ENCODE peak calls at places on chromosomes 5 and 9, in ten cellular contexts. One of them, this sample, is unnamed.

GRCh38 chr9:93576296-93577044 is at the start of gene PHF2:
- DNase-seq in heart left ventricle: no peak
- DNase-seq in mucosa of descending colon: no peak
- DNase-seq in cardiac muscle cell: peak; percentile 33
- DNase-seq in IMR-90: no peak
- DNase-seq in PC-3: no peak
- DNase-seq in endothelial cell of umbilical vein: no peak
- DNase-seq in lung: no peak
- DNase-seq in Peyer's patch: peak; percentile 60
- DNase-seq in A549: no peak
- DNase-seq in this sample: no peak

GRCh38 chr9:614421-614820 is 227.1 kb upstream of the DMRT1 start:
- DNase-seq in Peyer's patch: no peak
- DNase-seq in cardiac muscle cell: no peak
- DNase-seq in heart left ventricle: no peak
- DNase-seq in IMR-90: no peak
- DNase-seq in PC-3: no peak
- DNase-seq in endothelial cell of umbilical vein: no peak
- DNase-seq in A549: no peak
- DNase-seq in lung: no peak
- DNase-seq in mucosa of descending colon: no peak
- DNase-seq in this sample: peak; percentile 65

GRCh38 chr5:132495063-132495671 is 4.6 kb upstream of the IRF1 start:
- DNase-seq in IMR-90: no peak
- DNase-seq in Peyer's patch: peak; percentile 44
- DNase-seq in A549: no peak
- DNase-seq in PC-3: no peak
- DNase-seq in endothelial cell of umbilical vein: no peak
- DNase-seq in mucosa of descending colon: peak; percentile 26
- DNase-seq in heart left ventricle: peak; percentile 37
- DNase-seq in cardiac muscle cell: no peak
- DNase-seq in lung: peak; percentile 27
- DNase-seq in this sample: no peak

GRCh38 chr9:135083241-135083810 is 4.1 kb upstream of the OLFM1 start:
- DNase-seq in heart left ventricle: peak; percentile 23
- DNase-seq in lung: no peak
- DNase-seq in endothelial cell of umbilical vein: no peak
- DNase-seq in Peyer's patch: peak; percentile 21
- DNase-seq in PC-3: no peak
- DNase-seq in A549: no peak
- DNase-seq in IMR-90: no peak
- DNase-seq in cardiac muscle cell: no peak
- DNase-seq in mucosa of descending colon: no peak
- DNase-seq in this sample: no peak

GRCh38 chr9:81621785-81622243 is 67.5 kb downstream of the TLE1 start:
- DNase-seq in Peyer's patch: no peak
- DNase-seq in cardiac muscle cell: no peak
- DNase-seq in IMR-90: no peak
- DNase-seq in lung: no peak
- DNase-seq in endothelial cell of umbilical vein: no peak
- DNase-seq in A549: no peak
- DNase-seq in PC-3: no peak
- DNase-seq in mucosa of descending colon: no peak
- DNase-seq in heart left ventricle: no peak
- DNase-seq in this sample: no peak

GRCh38 chr5:135065306-135066265 is 31.6 kb upstream of the PITX1 start:
- DNase-seq in heart left ventricle: no peak
- DNase-seq in IMR-90: no peak
- DNase-seq in PC-3: no peak
- DNase-seq in lung: no peak
- DNase-seq in endothelial cell of umbilical vein: no peak
- DNase-seq in A549: no peak
- DNase-seq in cardiac muscle cell: no peak
- DNase-seq in Peyer's patch: peak; percentile 29
- DNase-seq in mucosa of descending colon: no peak
- DNase-seq in this sample: no peak

GRCh38 chr5:65769539-65769938 is 47.5 kb downstream of the NLN start:
- DNase-seq in heart left ventricle: no peak
- DNase-seq in IMR-90: peak; percentile 95
- DNase-seq in endothelial cell of umbilical vein: peak; percentile 74
- DNase-seq in mucosa of descending colon: no peak
- DNase-seq in lung: no peak
- DNase-seq in Peyer's patch: no peak
- DNase-seq in cardiac muscle cell: peak; percentile 37
- DNase-seq in A549: peak; percentile 42
- DNase-seq in PC-3: peak; percentile 67
- DNase-seq in this sample: no peak

GRCh38 chr5:3249401-3249800 is 346.2 kb upstream of the IRX1 start:
- DNase-seq in IMR-90: no peak
- DNase-seq in A549: no peak
- DNase-seq in endothelial cell of umbilical vein: no peak
- DNase-seq in cardiac muscle cell: no peak
- DNase-seq in PC-3: no peak
- DNase-seq in mucosa of descending colon: no peak
- DNase-seq in lung: no peak
- DNase-seq in heart left ventricle: no peak
- DNase-seq in Peyer's patch: no peak
- DNase-seq in this sample: no peak

GRCh38 chr9:16180546-16180945 is 627.7 kb downstream of the CCDC171 start:
- DNase-seq in lung: no peak
- DNase-seq in Peyer's patch: no peak
- DNase-seq in A549: peak; percentile 45
- DNase-seq in PC-3: peak; percentile 19
- DNase-seq in mucosa of descending colon: no peak
- DNase-seq in endothelial cell of umbilical vein: no peak
- DNase-seq in IMR-90: peak; percentile 51
- DNase-seq in heart left ventricle: no peak
- DNase-seq in cardiac muscle cell: peak; percentile 14
- DNase-seq in this sample: no peak

GRCh38 chr9:136576269-136576626 is 30.4 kb upstream of the NOTCH1 start:
- DNase-seq in heart left ventricle: peak; percentile 68
- DNase-seq in PC-3: peak; percentile 77
- DNase-seq in cardiac muscle cell: no peak
- DNase-seq in IMR-90: peak; percentile 33
- DNase-seq in lung: peak; percentile 52
- DNase-seq in endothelial cell of umbilical vein: no peak
- DNase-seq in Peyer's patch: no peak
- DNase-seq in mucosa of descending colon: no peak
- DNase-seq in A549: peak; percentile 51
- DNase-seq in this sample: peak; percentile 49

GRCh38 chr9:79023134-79023577 is 548.6 kb upstream of the TLE4 start:
- DNase-seq in heart left ventricle: no peak
- DNase-seq in cardiac muscle cell: peak; percentile 69
- DNase-seq in mucosa of descending colon: no peak
- DNase-seq in endothelial cell of umbilical vein: peak; percentile 79
- DNase-seq in Peyer's patch: no peak
- DNase-seq in lung: no peak
- DNase-seq in PC-3: peak; percentile 92
- DNase-seq in IMR-90: peak; percentile 96
- DNase-seq in A549: peak; percentile 62
- DNase-seq in this sample: no peak

GRCh38 chr9:123812984-123813383 is 116.9 kb downstream of the DENND1A start:
- DNase-seq in PC-3: no peak
- DNase-seq in IMR-90: no peak
- DNase-seq in heart left ventricle: no peak
- DNase-seq in A549: no peak
- DNase-seq in mucosa of descending colon: no peak
- DNase-seq in Peyer's patch: no peak
- DNase-seq in cardiac muscle cell: no peak
- DNase-seq in lung: no peak
- DNase-seq in endothelial cell of umbilical vein: no peak
- DNase-seq in this sample: no peak

GRCh38 chr9:123806829-123807228 is 123.1 kb downstream of the DENND1A start:
- DNase-seq in mucosa of descending colon: no peak
- DNase-seq in PC-3: no peak
- DNase-seq in Peyer's patch: no peak
- DNase-seq in IMR-90: no peak
- DNase-seq in endothelial cell of umbilical vein: no peak
- DNase-seq in heart left ventricle: no peak
- DNase-seq in lung: no peak
- DNase-seq in cardiac muscle cell: no peak
- DNase-seq in A549: no peak
- DNase-seq in this sample: no peak

GRCh38 chr9:123807241-123807640 is 122.7 kb downstream of the DENND1A start:
- DNase-seq in PC-3: no peak
- DNase-seq in mucosa of descending colon: no peak
- DNase-seq in IMR-90: no peak
- DNase-seq in endothelial cell of umbilical vein: no peak
- DNase-seq in Peyer's patch: no peak
- DNase-seq in heart left ventricle: no peak
- DNase-seq in cardiac muscle cell: peak; percentile 69
- DNase-seq in A549: no peak
- DNase-seq in lung: no peak
- DNase-seq in this sample: no peak
- TF ChIP-seq CTCF in PC-3: no peak
- TF ChIP-seq CTCF in mucosa of descending colon: no peak
- TF ChIP-seq CTCF in IMR-90: no peak
- TF ChIP-seq CTCF in endothelial cell of umbilical vein: no peak
- TF ChIP-seq CTCF in Peyer's patch: no peak
- TF ChIP-seq CTCF in heart left ventricle: no peak
- TF ChIP-seq CTCF in cardiac muscle cell: no peak
- TF ChIP-seq CTCF in A549: no peak
- TF ChIP-seq CTCF in lung: no peak
- TF ChIP-seq CTCF in this sample: no peak

GRCh38 chr9:3474821-3475220 is 51.0 kb downstream of the RFX3 start:
- DNase-seq in IMR-90: no peak
- DNase-seq in lung: no peak
- DNase-seq in A549: no peak
- DNase-seq in cardiac muscle cell: no peak
- DNase-seq in heart left ventricle: no peak
- DNase-seq in mucosa of descending colon: no peak
- DNase-seq in Peyer's patch: no peak
- DNase-seq in endothelial cell of umbilical vein: no peak
- DNase-seq in PC-3: no peak
- DNase-seq in this sample: no peak
- H3K4me1 ChIP-seq in IMR-90: peaks cover 2% of the 10 kb centered on the region
- H3K4me1 ChIP-seq in lung: peaks cover 4% of the 10 kb centered on the region
- H3K4me1 ChIP-seq in A549: peaks cover 4% of the 10 kb centered on the region
- H3K4me1 ChIP-seq in cardiac muscle cell: no peaks in the 10 kb centered on the region
- H3K4me1 ChIP-seq in heart left ventricle: peaks cover 4% of the 10 kb centered on the region
- H3K4me1 ChIP-seq in mucosa of descending colon: no peaks in the 10 kb centered on the region
- H3K4me1 ChIP-seq in Peyer's patch: no peaks in the 10 kb centered on the region
- H3K4me1 ChIP-seq in endothelial cell of umbilical vein: peaks cover 73% of the 10 kb centered on the region
- H3K4me1 ChIP-seq in PC-3: peaks cover 4% of the 10 kb centered on the region
- H3K4me1 ChIP-seq in this sample: peaks cover 5% of the 10 kb centered on the region

DNA sequence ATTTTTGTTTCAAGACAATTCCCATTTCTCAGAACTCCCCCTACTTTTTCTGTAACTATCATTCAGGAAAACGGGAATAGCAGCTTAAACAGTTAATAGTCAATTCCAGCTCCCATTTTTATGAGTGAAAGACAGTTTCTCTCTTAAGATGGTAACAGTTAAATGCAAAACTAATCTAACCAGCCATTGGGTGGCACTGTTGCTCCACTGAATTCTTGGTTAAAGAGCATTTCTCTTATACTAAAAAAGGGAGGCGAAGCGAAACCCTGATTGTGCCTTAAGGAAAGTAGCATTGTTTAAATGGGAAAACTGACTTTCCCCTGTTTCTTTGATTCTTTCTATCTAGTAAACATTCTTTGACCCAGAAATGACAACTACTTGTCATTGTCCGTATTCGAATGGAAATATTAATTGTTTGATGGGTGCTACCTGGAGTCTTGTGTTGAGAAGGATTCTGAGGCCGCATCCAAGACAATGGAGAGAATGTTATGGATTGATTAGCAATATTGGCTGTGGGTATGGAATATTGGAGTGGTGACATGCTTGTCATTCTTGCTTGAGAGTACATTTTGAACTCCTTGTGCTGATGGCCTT is 507.8 kb downstream of the MAT2B start:
- DNase-seq in Peyer's patch: no peak
- DNase-seq in PC-3: peak; percentile 76
- DNase-seq in heart left ventricle: no peak
- DNase-seq in IMR-90: peak; percentile 86
- DNase-seq in cardiac muscle cell: peak; percentile 90
- DNase-seq in endothelial cell of umbilical vein: peak; percentile 88
- DNase-seq in A549: peak; percentile 75
- DNase-seq in lung: peak; percentile 58
- DNase-seq in mucosa of descending colon: peak; percentile 85
- DNase-seq in this sample: peak; percentile 53
- TF ChIP-seq CTCF in Peyer's patch: peak; percentile 59
- TF ChIP-seq CTCF in PC-3: peak; percentile 77
- TF ChIP-seq CTCF in heart left ventricle: peak; percentile 49
- TF ChIP-seq CTCF in IMR-90: peak; percentile 84
- TF ChIP-seq CTCF in cardiac muscle cell: peak; percentile 60
- TF ChIP-seq CTCF in endothelial cell of umbilical vein: peak; percentile 45
- TF ChIP-seq CTCF in A549: peak; percentile 75
- TF ChIP-seq CTCF in lung: peak; percentile 62
- TF ChIP-seq CTCF in mucosa of descending colon: no peak
- TF ChIP-seq CTCF in this sample: peak; percentile 84

GRCh38 chr5:160436017-160436416 is 14.4 kb downstream of the PTTG1 start:
- DNase-seq in A549: no peak
- DNase-seq in PC-3: no peak
- DNase-seq in Peyer's patch: no peak
- DNase-seq in lung: no peak
- DNase-seq in IMR-90: no peak
- DNase-seq in mucosa of descending colon: no peak
- DNase-seq in endothelial cell of umbilical vein: no peak
- DNase-seq in cardiac muscle cell: no peak
- DNase-seq in heart left ventricle: no peak
- DNase-seq in this sample: no peak

GRCh38 chr5:160432815-160433214 is 11.2 kb downstream of the PTTG1 start:
- DNase-seq in PC-3: no peak
- DNase-seq in endothelial cell of umbilical vein: no peak
- DNase-seq in IMR-90: no peak
- DNase-seq in mucosa of descending colon: no peak
- DNase-seq in cardiac muscle cell: no peak
- DNase-seq in A549: no peak
- DNase-seq in Peyer's patch: no peak
- DNase-seq in lung: no peak
- DNase-seq in heart left ventricle: no peak
- DNase-seq in this sample: peak; percentile 55

GRCh38 chr5:160434022-160434531 is 12.4 kb downstream of the PTTG1 start:
- DNase-seq in A549: no peak
- DNase-seq in mucosa of descending colon: no peak
- DNase-seq in Peyer's patch: no peak
- DNase-seq in PC-3: no peak
- DNase-seq in IMR-90: no peak
- DNase-seq in cardiac muscle cell: no peak
- DNase-seq in heart left ventricle: no peak
- DNase-seq in endothelial cell of umbilical vein: no peak
- DNase-seq in lung: no peak
- DNase-seq in this sample: peak; percentile 98

GRCh38 chr5:160427607-160428006 is 6.0 kb downstream of the PTTG1 start:
- DNase-seq in endothelial cell of umbilical vein: no peak
- DNase-seq in lung: peak; percentile 79
- DNase-seq in heart left ventricle: no peak
- DNase-seq in Peyer's patch: no peak
- DNase-seq in cardiac muscle cell: no peak
- DNase-seq in PC-3: no peak
- DNase-seq in A549: no peak
- DNase-seq in mucosa of descending colon: no peak
- DNase-seq in IMR-90: no peak
- DNase-seq in this sample: peak; percentile 88

DNA sequence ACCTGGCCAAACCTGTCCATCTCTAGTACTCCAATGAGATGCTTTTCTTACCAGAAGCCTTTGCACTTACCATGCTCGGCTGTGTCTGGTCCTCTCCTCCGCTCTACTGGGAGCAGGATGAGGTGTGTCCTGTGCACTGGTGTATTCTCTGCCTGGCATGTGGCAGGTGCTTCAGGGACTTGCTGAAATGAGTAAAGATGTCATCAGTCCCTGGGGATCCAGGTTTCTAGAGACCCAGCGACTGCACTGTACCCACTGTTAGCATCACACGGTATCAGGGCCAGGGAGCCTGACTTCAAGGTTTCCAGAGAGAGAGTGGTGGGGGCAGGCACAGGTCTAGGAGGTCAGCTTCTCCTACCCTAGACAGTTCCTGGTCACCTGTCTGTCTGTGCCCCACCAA is 10.5 kb downstream of the PTTG1 start:
- DNase-seq in cardiac muscle cell: no peak
- DNase-seq in endothelial cell of umbilical vein: no peak
- DNase-seq in IMR-90: no peak
- DNase-seq in lung: no peak
- DNase-seq in PC-3: no peak
- DNase-seq in mucosa of descending colon: no peak
- DNase-seq in Peyer's patch: no peak
- DNase-seq in heart left ventricle: no peak
- DNase-seq in A549: no peak
- DNase-seq in this sample: no peak
- H3K4me1 ChIP-seq in cardiac muscle cell: no peaks in the 10 kb centered on the region
- H3K4me1 ChIP-seq in endothelial cell of umbilical vein: no peaks in the 10 kb centered on the region
- H3K4me1 ChIP-seq in IMR-90: no peaks in the 10 kb centered on the region
- H3K4me1 ChIP-seq in lung: no peaks in the 10 kb centered on the region
- H3K4me1 ChIP-seq in PC-3: no peaks in the 10 kb centered on the region
- H3K4me1 ChIP-seq in mucosa of descending colon: no peaks in the 10 kb centered on the region
- H3K4me1 ChIP-seq in Peyer's patch: no peaks in the 10 kb centered on the region
- H3K4me1 ChIP-seq in heart left ventricle: no peaks in the 10 kb centered on the region
- H3K4me1 ChIP-seq in A549: no peaks in the 10 kb centered on the region
- H3K4me1 ChIP-seq in this sample: peaks cover 63% of the 10 kb centered on the region